ENCODE peak calls at places on chromosomes 1 and 21, in eight cellular contexts. D is neural progenitor cell, W is lower lobe of right lung, A is SK-N-SH, X is thoracic aorta, C is fibroblast of lung, P is NT2/D1, T is PC-3. M is an unnamed sample.

GRCh38 chr1:34828611-34829010 is 30.9 kb downstream of the SMIM12 start:
- DNase-seq in D (no peak), W (no peak), A (no peak), X (no peak), C (no peak), P (no peak), T (no peak), M (no peak)

GRCh38 chr1:18142471-18142870 is 34.9 kb downstream of the IGSF21 start:
- DNase-seq in D (no peak), W (no peak), A (peak; percentile 72), X (no peak), C (no peak), P (no peak), T (no peak), M (no peak)

GRCh38 chr1:219119839-219120238 is 53.8 kb upstream of the LYPLAL1 start:
- DNase-seq in D (no peak), W (no peak), A (no peak), X (no peak), C (no peak), P (no peak), T (no peak), M (no peak)

GRCh38 chr1:30725450-30726095 is 2.2 kb upstream of the MATN1 start:
- DNase-seq in D (no peak), W (no peak), A (no peak), X (no peak), C (no peak), P (no peak), T (no peak), M (no peak)

GRCh38 chr1:7402548-7402850 is 368.6 kb upstream of the VAMP3 start:
- DNase-seq in D (no peak), W (no peak), A (no peak), X (no peak), C (no peak), P (no peak), T (no peak), M (peak; percentile 47)

GRCh38 chr1:13674386-13674785 is 25.6 kb upstream of the PRDM2 start:
- DNase-seq in D (no peak), W (no peak), A (no peak), X (no peak), C (no peak), P (no peak), T (no peak), M (no peak)

GRCh38 chr1:153271711-153272110 is 12.2 kb downstream of the LORICRIN start:
- DNase-seq in D (no peak), W (no peak), A (no peak), X (no peak), C (no peak), P (no peak), T (no peak), M (no peak)

GRCh38 chr21:41924355-41924754 is 29.5 kb downstream of the C2CD2 start:
- DNase-seq in D (no peak), W (no peak), A (no peak), X (no peak), C (peak; percentile 57), P (no peak), T (no peak), M (no peak)

GRCh38 chr1:246058478-246058877 is 448.6 kb downstream of the SMYD3 start:
- DNase-seq in D (no peak), W (no peak), A (no peak), X (no peak), C (no peak), P (no peak), T (no peak), M (no peak)

GRCh38 chr1:27365372-27366112 is 1.2 kb downstream of the MAP3K6 start:
- DNase-seq in D (peak; percentile 93), W (peak; percentile 91), A (peak; percentile 97), X (peak; percentile 83), C (peak; percentile 84), P (peak; percentile 87), T (peak; percentile 79), M (peak; percentile 95)

GRCh38 chr1:247287460-247287859 is 31.6 kb downstream of the VN1R5 start:
- DNase-seq in D (no peak), W (no peak), A (no peak), X (no peak), C (no peak), P (no peak), T (peak; percentile 36), M (no peak)

GRCh38 chr1:197312163-197312562 is 44.1 kb downstream of the CRB1 start:
- DNase-seq in D (no peak), W (no peak), A (no peak), X (no peak), C (peak; percentile 9), P (no peak), T (peak; percentile 47), M (no peak)

GRCh38 chr21:45353200-45353599 is 51.8 kb upstream of the COL18A1 start:
- DNase-seq in D (no peak), W (peak; percentile 6), A (peak; percentile 78), X (no peak), C (no peak), P (no peak), T (no peak), M (peak; percentile 47)

GRCh38 chr21:28822882-28823335 is 169.8 kb downstream of the LTN1 start:
- DNase-seq in D (no peak), W (no peak), A (peak; percentile 33), X (no peak), C (peak; percentile 28), P (peak; percentile 13), T (peak; percentile 53), M (no peak)

GRCh38 chr1:169106095-169106920 is at the start of gene ATP1B1:
- DNase-seq in D (peak; percentile 98), W (peak; percentile 93), A (peak; percentile 96), X (no peak), C (peak; percentile 78), P (peak; percentile 94), T (peak; percentile 96), M (peak; percentile 88)

GRCh38 chr1:112618114-112618720 is 724 bp downstream of the ST7L start:
- DNase-seq in D (peak; percentile 4), W (no peak), A (peak; percentile 19), X (no peak), C (peak; percentile 42), P (no peak), T (no peak), M (peak; percentile 33)

GRCh38 chr21:27694667-27695066 is 727.8 kb upstream of the ADAMTS5 start:
- DNase-seq in D (no peak), W (no peak), A (no peak), X (no peak), C (peak; percentile 9), P (no peak), T (no peak), M (no peak)

DNA sequence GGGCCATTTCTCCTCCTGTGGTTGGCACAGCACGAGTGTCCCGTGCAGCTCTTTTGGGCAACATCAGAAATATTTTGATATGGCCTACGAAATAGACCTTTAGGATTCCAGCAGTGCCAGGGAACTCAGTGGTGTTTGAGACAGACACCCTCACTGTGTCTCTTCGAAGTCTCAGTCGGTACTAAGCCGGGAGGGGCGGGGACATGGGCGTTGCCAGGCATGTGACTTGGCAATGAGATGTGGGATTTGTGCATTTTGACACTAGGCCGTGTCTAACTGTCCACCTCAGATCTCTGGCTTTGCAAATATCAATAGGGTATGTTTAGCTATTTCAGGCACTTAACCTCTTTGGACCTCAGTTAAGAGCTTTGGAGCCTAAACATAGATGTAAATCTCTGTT is 315.2 kb downstream of the PTPRU start:
- DNase-seq in D (no peak), W (no peak), A (no peak), X (no peak), C (no peak), P (no peak), T (no peak), M (no peak)
- H3K4me1 ChIP-seq in D (no peaks in the 10 kb centered on the region), W (no peaks in the 10 kb centered on the region), A (peaks cover 13% of the 10 kb centered on the region), X (no peaks in the 10 kb centered on the region), C (no peaks in the 10 kb centered on the region), P (peaks cover 15% of the 10 kb centered on the region), T (peaks cover 15% of the 10 kb centered on the region), M (no peaks in the 10 kb centered on the region)

DNA sequence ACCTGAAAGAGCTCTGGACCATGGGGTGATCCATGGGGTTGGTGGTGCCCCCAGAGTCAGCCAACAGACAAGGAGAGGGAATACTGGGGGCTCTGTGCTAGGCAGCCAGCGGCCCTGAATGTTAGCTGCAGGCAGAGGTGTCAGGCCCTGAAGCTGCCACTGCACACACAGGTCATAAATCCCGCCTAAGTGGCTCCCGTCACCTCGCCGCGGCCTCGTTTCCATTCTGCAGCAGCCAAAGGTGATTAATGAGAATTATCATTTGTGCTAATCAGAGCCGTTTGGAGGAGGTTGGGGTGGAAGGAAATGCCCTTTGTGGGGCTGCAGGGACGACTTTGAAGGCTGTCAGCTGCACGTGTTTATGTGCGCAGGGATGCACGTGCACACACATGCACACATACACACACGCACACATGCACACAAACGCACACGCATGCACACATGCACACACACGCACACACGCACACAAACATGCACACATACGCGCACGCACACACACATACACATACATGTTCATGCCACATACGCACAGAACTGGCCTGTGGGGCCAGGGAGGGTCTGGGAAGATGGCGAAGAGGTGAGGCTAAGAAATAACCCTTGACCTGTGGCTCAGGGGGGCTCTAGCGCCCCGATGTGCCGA is 88.8 kb upstream of the ARHGEF16 start:
- DNase-seq in D (no peak), W (no peak), A (no peak), X (no peak), C (no peak), P (no peak), T (no peak), M (no peak)
- H3K4me1 ChIP-seq in D (peaks cover 16% of the 10 kb centered on the region), W (no peaks in the 10 kb centered on the region), A (no peaks in the 10 kb centered on the region), X (peaks cover 50% of the 10 kb centered on the region), C (no peaks in the 10 kb centered on the region), P (peaks cover 8% of the 10 kb centered on the region), T (no peaks in the 10 kb centered on the region), M (peaks cover 58% of the 10 kb centered on the region)

GRCh38 chr1:2583331-2583791 is 3.2 kb upstream of the PRXL2B start:
- DNase-seq in D (no peak), W (no peak), A (no peak), X (no peak), C (no peak), P (no peak), T (no peak), M (no peak)
- H3K4me1 ChIP-seq in D (peaks cover 22% of the 10 kb centered on the region), W (peaks cover 46% of the 10 kb centered on the region), A (peaks cover 28% of the 10 kb centered on the region), X (peaks cover 4% of the 10 kb centered on the region), C (peaks cover 5% of the 10 kb centered on the region), P (peaks cover 3% of the 10 kb centered on the region), T (peaks cover 14% of the 10 kb centered on the region), M (no peaks in the 10 kb centered on the region)

DNA sequence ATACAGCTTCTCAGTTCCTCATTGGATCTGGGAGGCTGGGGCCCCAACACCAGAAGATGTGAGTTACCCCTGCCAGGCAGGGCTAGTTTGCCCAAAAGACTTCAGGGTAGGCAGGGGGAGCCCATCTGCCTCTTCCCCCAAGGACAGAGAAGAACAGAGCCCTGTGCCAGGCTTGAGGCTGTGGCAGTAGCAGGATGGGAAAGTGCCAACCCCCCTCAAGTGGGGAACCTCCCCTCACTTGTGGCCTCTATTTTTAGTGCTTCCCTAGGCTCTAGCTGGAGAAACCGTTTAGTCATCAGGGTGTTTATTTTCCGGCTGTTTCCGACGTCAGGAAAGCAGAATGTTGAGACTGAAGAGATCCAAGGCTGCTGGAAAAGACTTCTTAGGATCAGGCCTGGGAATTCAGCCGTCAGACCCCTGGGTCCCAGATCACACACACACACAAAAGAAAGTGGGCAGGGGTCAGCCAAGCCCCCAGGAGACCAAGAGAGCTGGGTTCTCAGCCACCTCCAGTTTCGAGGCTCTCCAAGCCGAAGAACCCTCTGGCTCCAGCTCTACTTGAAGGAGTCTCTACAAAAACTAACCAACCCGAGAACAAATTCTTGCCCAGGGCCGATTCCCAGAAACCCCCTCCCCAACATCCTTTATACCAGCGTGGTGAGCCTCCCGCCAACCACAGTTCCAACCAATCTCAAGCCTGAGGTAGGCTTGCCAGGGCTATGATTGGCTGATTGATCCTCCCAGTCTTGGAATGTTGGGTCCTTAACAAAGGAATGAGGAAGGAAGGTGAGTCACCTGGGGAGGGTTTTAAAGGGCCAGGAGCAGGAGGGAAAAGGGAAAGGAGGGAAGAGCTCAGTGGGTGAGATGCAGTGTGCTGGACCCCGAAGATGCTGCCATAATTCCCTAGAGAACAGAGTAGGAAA is 2.4 kb upstream of the MEF2D start:
- DNase-seq in D (no peak), W (peak; percentile 84), A (no peak), X (peak; percentile 65), C (peak; percentile 95), P (peak; percentile 83), T (peak; percentile 98), M (peak; percentile 40)
- H3K4me1 ChIP-seq in D (peaks cover 25% of the 10 kb centered on the region), W (peaks cover 61% of the 10 kb centered on the region), A (peaks cover 56% of the 10 kb centered on the region), X (peaks cover 35% of the 10 kb centered on the region), C (peaks cover 42% of the 10 kb centered on the region), P (peaks cover 20% of the 10 kb centered on the region), T (peaks cover 61% of the 10 kb centered on the region), M (peaks cover 43% of the 10 kb centered on the region)